ENCODE peak calls at places on chromosome X, in seven cellular contexts. F is A549, H is prostate gland, M is PC-3, D is fibroblast of mammary gland, L is astrocyte of the spinal cord, U is brain microvascular endothelial cell. K is an unnamed sample.

GRCh38 chrX:50779694-50780093 is 34.3 kb downstream of the SHROOM4 start:
- DNase-seq in F (no peak), H (no peak), M (no peak), D (no peak), L (no peak), U (no peak), K (no peak)

GRCh38 chrX:18885317-18886004 is 98.5 kb downstream of the PHKA2 start:
- DNase-seq in F (no peak), H (no peak), M (no peak), D (peak), L (peak), U (no peak), K (no peak)

GRCh38 chrX:133994576-133994975 is 9.2 kb upstream of the GPC3 start:
- DNase-seq in F (no peak), H (no peak), M (no peak), D (no peak), L (no peak), U (no peak), K (no peak)

GRCh38 chrX:108426262-108426661 is 12.0 kb downstream of the COL4A6 start:
- DNase-seq in F (no peak), H (no peak), M (no peak), D (no peak), L (no peak), U (no peak), K (no peak)

GRCh38 chrX:85963736-85964135 is 83.6 kb downstream of the CHM start:
- DNase-seq in F (peak), H (no peak), M (peak), D (peak), L (peak), U (peak), K (peak)

GRCh38 chrX:71214604-71215334 is 8.3 kb upstream of the GJB1 start:
- DNase-seq in F (no peak), H (peak), M (no peak), D (no peak), L (no peak), U (no peak), K (no peak)

GRCh38 chrX:68588653-68589371 is 58.7 kb upstream of the STARD8 start:
- DNase-seq in F (no peak), H (no peak), M (peak), D (no peak), L (no peak), U (no peak), K (no peak)

GRCh38 chrX:3518870-3519269 is 172.4 kb upstream of the MXRA5 start:
- DNase-seq in F (peak), H (no peak), M (peak), D (peak), L (peak), U (peak), K (peak)

GRCh38 chrX:138775501-138775900 is 64.0 kb upstream of the FGF13 start:
- DNase-seq in F (peak), H (no peak), M (peak), D (peak), L (peak), U (no peak), K (peak)

GRCh38 chrX:37357436-37357835 is 8.3 kb downstream of the PRRG1 start:
- DNase-seq in F (no peak), H (no peak), M (no peak), D (no peak), L (no peak), U (no peak), K (no peak)

GRCh38 chrX:107871136-107871535 is 45.5 kb downstream of the MID2 start:
- DNase-seq in F (no peak), H (no peak), M (no peak), D (no peak), L (no peak), U (no peak), K (no peak)

GRCh38 chrX:9234315-9234714 is 200.4 kb upstream of the FAM9B start:
- DNase-seq in F (no peak), H (no peak), M (no peak), D (no peak), L (no peak), U (no peak), K (no peak)

GRCh38 chrX:40570346-40571093 is 10.2 kb upstream of the ATP6AP2 start:
- DNase-seq in F (no peak), H (no peak), M (no peak), D (no peak), L (no peak), U (no peak), K (no peak)

GRCh38 chrX:107818900-107819521 is 6.7 kb upstream of the MID2 start:
- DNase-seq in F (no peak), H (no peak), M (no peak), D (no peak), L (no peak), U (no peak), K (no peak)

GRCh38 chrX:16619024-16619423 is 30.9 kb upstream of the S100G start:
- DNase-seq in F (no peak), H (no peak), M (no peak), D (no peak), L (no peak), U (no peak), K (no peak)

GRCh38 chrX:83469551-83469950 is 38.5 kb upstream of the POU3F4 start:
- DNase-seq in F (peak), H (no peak), M (peak), D (peak), L (peak), U (no peak), K (no peak)

GRCh38 chrX:118520206-118520857 is 24.7 kb downstream of the DOCK11 start:
- DNase-seq in F (no peak), H (no peak), M (peak), D (peak), L (peak), U (peak), K (peak)

GRCh38 chrX:110188701-110189558 is 129.0 kb downstream of the AMMECR1 start:
- DNase-seq in F (no peak), H (no peak), M (no peak), D (no peak), L (peak), U (no peak), K (no peak)

GRCh38 chrX:81414630-81415029 is 212.7 kb downstream of the SH3BGRL start:
- DNase-seq in F (no peak), H (no peak), M (peak), D (peak), L (peak), U (no peak), K (no peak)

GRCh38 chrX:6777211-6778002 is 242.5 kb upstream of the VCX3A start:
- DNase-seq in F (no peak), H (no peak), M (no peak), D (no peak), L (no peak), U (no peak), K (no peak)

GRCh38 chrX:133097031-133097430 is at the start of gene USP26:
- DNase-seq in F (no peak), H (no peak), M (no peak), D (no peak), L (no peak), U (no peak), K (no peak)

GRCh38 chrX:112654871-112655270 is 24.9 kb downstream of the LHFPL1 start:
- DNase-seq in F (no peak), H (no peak), M (no peak), D (peak), L (peak), U (peak), K (no peak)

GRCh38 chrX:21766101-21766500 is 8.2 kb upstream of the SMPX start:
- DNase-seq in F (no peak), H (no peak), M (peak), D (peak), L (no peak), U (no peak), K (no peak)

GRCh38 chrX:12886545-12886944 is 19.7 kb downstream of the TLR7 start:
- DNase-seq in F (no peak), H (no peak), M (no peak), D (no peak), L (no peak), U (no peak), K (no peak)

GRCh38 chrX:36986231-36986630 is 21.9 kb upstream of the FAM47C start:
- DNase-seq in F (no peak), H (no peak), M (no peak), D (no peak), L (no peak), U (no peak), K (no peak)

GRCh38 chrX:143669395-143669794 is 33.5 kb upstream of the SLITRK4 start:
- DNase-seq in F (no peak), H (no peak), M (peak), D (peak), L (peak), U (no peak), K (no peak)

GRCh38 chrX:40152706-40153334 is 55.1 kb upstream of the BCOR start:
- DNase-seq in F (peak), H (peak), M (peak), D (no peak), L (no peak), U (no peak), K (peak)

GRCh38 chrX:79107891-79108718 is 36.4 kb upstream of the GPR174 start:
- DNase-seq in F (no peak), H (no peak), M (no peak), D (peak), L (no peak), U (no peak), K (peak)

GRCh38 chrX:14491689-14492088 is 37.6 kb upstream of the GLRA2 start:
- DNase-seq in F (no peak), H (no peak), M (peak), D (no peak), L (no peak), U (no peak), K (peak)

GRCh38 chrX:16187024-16187698 is 19.9 kb downstream of the MAGEB17 start:
- DNase-seq in F (peak), H (no peak), M (peak), D (peak), L (no peak), U (no peak), K (no peak)

DNA sequence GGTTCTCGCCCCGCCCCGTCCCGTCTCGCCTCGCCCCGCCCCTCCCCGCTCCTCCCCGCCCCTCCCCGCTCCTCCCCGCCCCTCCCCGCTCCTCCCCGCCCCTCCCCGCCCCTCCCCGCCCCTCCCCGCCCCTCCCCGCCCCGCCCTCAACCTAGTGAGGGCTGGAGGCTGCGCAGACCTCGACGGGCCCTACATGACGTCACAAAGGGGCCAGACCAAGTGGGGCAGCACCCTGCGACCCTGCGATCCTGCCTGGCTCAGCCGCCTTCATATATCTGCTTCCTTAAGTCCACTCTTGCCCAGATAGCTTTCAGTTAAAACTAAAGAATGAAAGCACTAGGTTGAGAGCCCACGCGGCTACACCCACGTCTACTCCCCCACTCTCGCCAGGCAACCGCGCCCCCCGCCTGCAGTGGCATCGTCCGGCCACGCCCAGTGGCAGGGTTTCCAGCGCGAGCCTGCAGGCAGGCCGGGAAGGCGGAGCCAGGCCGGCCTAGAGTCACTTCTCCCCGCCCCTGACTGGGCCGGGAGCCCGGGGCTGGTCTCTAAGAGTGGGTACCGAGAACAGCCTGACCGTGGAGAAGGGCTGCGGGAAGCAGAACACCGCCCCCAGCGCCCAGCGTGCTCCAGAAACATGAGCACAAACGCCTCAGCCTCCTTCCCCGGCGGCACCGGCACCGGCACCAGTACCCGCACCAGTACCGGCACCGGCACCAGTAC is 1.5 kb upstream of the MAOA start:
- DNase-seq in F (peak), H (peak), M (peak), D (peak), L (peak), U (peak), K (peak)
- TF ChIP-seq CTCF in F (no peak), H (no peak), M (peak), D (no peak), L (peak), U (peak), K (no peak)

GRCh38 chrX:53049127-53049517 is 533 bp downstream of the GPR173 start:
- DNase-seq in F (no peak), H (no peak), M (no peak), D (no peak), L (no peak), U (no peak), K (peak)
- H3K4me3 ChIP-seq in F (no peak), H (peak), M (peak), D (peak), L (peak), U (peak), K (peak)

GRCh38 chrX:120769576-120770341 is 105.9 kb downstream of the CT47B1 start:
- DNase-seq in F (peak), H (peak), M (peak), D (peak), L (peak), U (peak), K (peak)
- TF ChIP-seq CTCF in F (peak), H (no peak), M (peak), D (peak), L (peak), U (peak), K (peak)

DNA sequence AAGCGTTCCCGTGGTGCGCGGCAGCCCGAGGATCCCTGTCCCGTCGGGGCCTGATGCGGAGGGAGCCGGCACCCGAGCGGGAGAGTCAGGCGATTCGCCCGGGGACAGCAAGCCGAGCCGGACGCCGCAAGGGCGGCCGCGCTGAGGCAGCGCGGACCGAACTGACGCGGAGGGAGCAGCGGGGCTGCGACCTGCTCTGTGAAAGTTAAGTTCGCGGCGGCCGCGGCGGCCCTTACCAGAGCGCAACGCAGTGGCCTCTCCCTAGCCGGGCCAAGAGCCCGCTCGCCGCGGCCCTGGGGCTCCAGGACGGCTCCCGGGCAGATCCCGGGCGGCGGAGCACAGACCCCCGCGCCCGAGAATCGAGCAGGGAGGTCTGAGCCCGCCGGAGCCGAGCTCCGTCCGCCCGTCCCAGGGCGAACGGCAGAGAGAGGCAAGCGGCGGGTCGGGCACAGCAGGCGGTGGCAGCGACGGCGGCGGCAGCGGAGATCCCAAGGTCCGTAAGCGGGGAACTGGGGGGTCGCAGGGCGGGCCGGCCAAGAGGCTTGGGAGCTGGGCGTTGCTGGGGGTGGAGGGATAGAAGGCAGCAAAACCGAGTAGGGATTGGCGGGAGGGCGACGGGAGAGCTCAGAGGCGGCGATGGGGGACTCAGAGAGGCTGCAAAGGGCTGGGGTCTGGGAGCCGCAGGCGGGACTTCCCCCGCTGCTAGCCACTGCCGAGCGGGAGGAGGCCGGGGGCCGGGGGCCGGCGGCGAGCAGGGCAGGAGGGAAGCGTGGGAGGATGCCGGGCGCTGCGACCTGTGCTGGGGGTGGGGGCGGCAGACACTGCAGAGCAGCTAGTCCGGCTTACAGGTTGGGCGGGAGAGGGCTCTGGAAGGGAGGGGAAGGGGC is 1.0 kb downstream of the GPR50 start:
- DNase-seq in F (no peak), H (no peak), M (no peak), D (no peak), L (no peak), U (no peak), K (no peak)
- H3K4me3 ChIP-seq in F (peak), H (no peak), M (no peak), D (no peak), L (no peak), U (no peak), K (no peak)

GRCh38 chrX:120308959-120309872 is 2.0 kb downstream of the TMEM255A start:
- DNase-seq in F (peak), H (peak), M (peak), D (peak), L (peak), U (peak), K (peak)
- TF ChIP-seq CTCF in F (peak), H (no peak), M (peak), D (peak), L (peak), U (peak), K (peak)

GRCh38 chrX:153828308-153828707 is 2.0 kb downstream of the PDZD4 start:
- DNase-seq in F (no peak), H (no peak), M (no peak), D (no peak), L (no peak), U (no peak), K (no peak)

GRCh38 chrX:153829549-153829798 is 870 bp downstream of the PDZD4 start:
- DNase-seq in F (no peak), H (no peak), M (no peak), D (no peak), L (no peak), U (no peak), K (no peak)

GRCh38 chrX:153827903-153828302 is 2.4 kb downstream of the PDZD4 start:
- DNase-seq in F (no peak), H (no peak), M (no peak), D (no peak), L (no peak), U (no peak), K (no peak)

GRCh38 chrX:153829799-153830631 is at the start of gene PDZD4:
- DNase-seq in F (no peak), H (no peak), M (no peak), D (no peak), L (no peak), U (no peak), K (no peak)

GRCh38 chrX:153828723-153829548 is 1.4 kb downstream of the PDZD4 start:
- DNase-seq in F (peak), H (no peak), M (no peak), D (no peak), L (no peak), U (no peak), K (no peak)
- H3K4me3 ChIP-seq in F (peak), H (no peak), M (no peak), D (no peak), L (no peak), U (no peak), K (no peak)